ENCODE peak calls at places on chromosomes 12 and 14, in six cellular contexts. P, L, G, B, X and A are unnamed samples.
A peak's percentile ranks its signal among the peaks of the same experiment; 100 is the strongest.

GRCh38 chr14:68695326-68695768 is 97.5 kb downstream of the ZFP36L1 start:
- DNase-seq in P (no peak), L (peak; percentile 92), G (no peak), B (no peak), X (no peak), A (peak; percentile 43)

GRCh38 chr14:33512201-33512600 is 438.7 kb downstream of the EGLN3 start:
- DNase-seq in P (no peak), L (no peak), G (no peak), B (no peak), X (no peak), A (no peak)

GRCh38 chr14:99522457-99522891 is 41.3 kb downstream of the CCNK start:
- DNase-seq in P (no peak), L (peak; percentile 68), G (no peak), B (no peak), X (no peak), A (no peak)

GRCh38 chr14:25231006-25231405 is 181.1 kb upstream of the STXBP6 start:
- DNase-seq in P (no peak), L (no peak), G (no peak), B (no peak), X (no peak), A (no peak)

GRCh38 chr14:92551066-92551841 is 37.7 kb downstream of the RIN3 start:
- DNase-seq in P (no peak), L (no peak), G (no peak), B (no peak), X (no peak), A (no peak)

GRCh38 chr12:114166360-114166759 is 200.2 kb upstream of the RBM19 start:
- DNase-seq in P (peak; percentile 23), L (peak; percentile 16), G (no peak), B (no peak), X (peak; percentile 29), A (no peak)

GRCh38 chr12:95321516-95322246 is 104.1 kb downstream of the VEZT start:
- DNase-seq in P (no peak), L (no peak), G (no peak), B (no peak), X (no peak), A (no peak)

GRCh38 chr12:26017484-26018211 is 59.2 kb downstream of the RASSF8 start:
- DNase-seq in P (peak; percentile 52), L (no peak), G (peak; percentile 52), B (no peak), X (no peak), A (no peak)

GRCh38 chr12:47808574-47809380 is 10.9 kb downstream of the HDAC7 start:
- DNase-seq in P (no peak), L (no peak), G (no peak), B (peak; percentile 38), X (no peak), A (no peak)

GRCh38 chr14:20413785-20414117 is 450 bp upstream of the TEP1 start:
- DNase-seq in P (peak; percentile 53), L (no peak), G (no peak), B (peak; percentile 21), X (peak; percentile 25), A (no peak)

GRCh38 chr14:96091149-96091693 is 52.1 kb downstream of the C14orf132 start:
- DNase-seq in P (no peak), L (peak; percentile 7), G (no peak), B (no peak), X (no peak), A (no peak)
- H3K4me3 ChIP-seq in P (no peak overlapping the region), L (no peak overlapping the region), G (no peak overlapping the region), B (no peak overlapping the region), X (no peak overlapping the region), A (no peak overlapping the region)

GRCh38 chr14:61929651-61930050 is 167.4 kb downstream of the SNAPC1 start:
- DNase-seq in P (no peak), L (no peak), G (no peak), B (no peak), X (no peak), A (no peak)
- H3K4me1 ChIP-seq in P (no peaks in the 10 kb centered on the region), L (no peaks in the 10 kb centered on the region), G (peaks cover 43% of the 10 kb centered on the region), B (no peaks in the 10 kb centered on the region), X (no peaks in the 10 kb centered on the region), A (no peaks in the 10 kb centered on the region)

GRCh38 chr12:3752741-3753486 is at the start of gene CRACR2A:
- DNase-seq in P (peak; percentile 80), L (peak; percentile 42), G (peak; percentile 84), B (peak; percentile 84), X (peak; percentile 65), A (peak; percentile 38)

GRCh38 chr12:3752096-3752709 is 706 bp downstream of the CRACR2A start:
- DNase-seq in P (peak; percentile 61), L (no peak), G (peak; percentile 69), B (peak; percentile 63), X (peak; percentile 47), A (no peak)

GRCh38 chr12:3751151-3752095 is 1.5 kb downstream of the CRACR2A start:
- DNase-seq in P (no peak), L (no peak), G (no peak), B (no peak), X (no peak), A (no peak)

GRCh38 chr12:3755898-3756297 is 3.0 kb upstream of the CRACR2A start:
- DNase-seq in P (no peak), L (no peak), G (no peak), B (no peak), X (no peak), A (peak; percentile 7)

GRCh38 chr12:3753549-3754284 is 808 bp upstream of the CRACR2A start:
- DNase-seq in P (peak; percentile 49), L (peak; percentile 29), G (no peak), B (no peak), X (peak; percentile 32), A (peak; percentile 40)
- H3K4me3 ChIP-seq in P (no peak overlapping the region), L (peak overlapping the region; percentile 41), G (peak overlapping the region; percentile 67), B (peak overlapping the region; percentile 50), X (peak overlapping the region; percentile 59), A (peak overlapping the region; percentile 49)

DNA sequence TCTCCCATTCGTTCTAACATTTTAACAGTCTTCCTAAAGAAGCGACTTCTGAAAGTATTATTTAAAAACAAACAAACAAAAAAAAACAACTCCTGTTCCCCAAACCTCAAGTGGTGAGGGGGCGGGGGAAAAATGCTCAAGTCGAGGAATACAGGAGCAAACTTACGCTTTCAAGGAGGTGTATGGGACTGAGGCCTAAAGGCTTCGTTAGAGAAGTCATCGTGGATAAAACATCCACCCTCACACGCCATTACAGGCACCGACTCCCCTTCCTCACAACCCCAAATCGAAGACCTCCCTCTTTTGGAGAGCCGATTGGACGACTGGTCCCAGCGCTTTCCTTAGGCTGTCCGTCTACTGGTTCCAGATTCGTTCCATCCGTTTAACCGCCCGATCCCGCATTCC is 693 bp downstream of the CBX5 start:
- DNase-seq in P (no peak), L (no peak), G (no peak), B (no peak), X (no peak), A (no peak)
- H3K4me1 ChIP-seq in P (peaks cover 45% of the 10 kb centered on the region), L (peaks cover 23% of the 10 kb centered on the region), G (peaks cover 30% of the 10 kb centered on the region), B (peaks cover 43% of the 10 kb centered on the region), X (peaks cover 7% of the 10 kb centered on the region), A (peaks cover 49% of the 10 kb centered on the region)

GRCh38 chr12:53234236-53234635 is 2.2 kb upstream of the RARG start:
- DNase-seq in P (peak; percentile 59), L (no peak), G (no peak), B (peak; percentile 43), X (no peak), A (no peak)
- H3K4me3 ChIP-seq in P (no peak overlapping the region), L (no peak overlapping the region), G (no peak overlapping the region), B (no peak overlapping the region), X (no peak overlapping the region), A (no peak overlapping the region)

GRCh38 chr14:91123201-91123600 is 9.3 kb downstream of the DGLUCY start:
- DNase-seq in P (no peak), L (no peak), G (no peak), B (no peak), X (no peak), A (no peak)
- H3K4me1 ChIP-seq in P (peaks cover 34% of the 10 kb centered on the region), L (no peaks in the 10 kb centered on the region), G (peaks cover 7% of the 10 kb centered on the region), B (no peaks in the 10 kb centered on the region), X (no peaks in the 10 kb centered on the region), A (peaks cover 65% of the 10 kb centered on the region)

GRCh38 chr14:50062438-50063039 is 53.8 kb downstream of the VCPKMT start:
- DNase-seq in P (peak; percentile 71), L (peak; percentile 59), G (peak; percentile 85), B (peak; percentile 64), X (no peak), A (no peak)

GRCh38 chr14:50061664-50062437 is 54.5 kb downstream of the VCPKMT start:
- DNase-seq in P (peak; percentile 71), L (no peak), G (peak; percentile 62), B (peak; percentile 79), X (no peak), A (no peak)

GRCh38 chr14:50067723-50068495 is 48.5 kb downstream of the VCPKMT start:
- DNase-seq in P (peak; percentile 50), L (no peak), G (no peak), B (peak; percentile 48), X (no peak), A (no peak)

GRCh38 chr14:50063876-50064420 is 52.4 kb downstream of the VCPKMT start:
- DNase-seq in P (peak; percentile 7), L (no peak), G (no peak), B (no peak), X (no peak), A (no peak)

GRCh38 chr14:50064993-50065392 is 51.4 kb downstream of the VCPKMT start:
- DNase-seq in P (peak; percentile 74), L (no peak), G (no peak), B (peak; percentile 68), X (peak; percentile 38), A (peak; percentile 38)
- H3K4me3 ChIP-seq in P (no peak overlapping the region), L (no peak overlapping the region), G (no peak overlapping the region), B (no peak overlapping the region), X (no peak overlapping the region), A (no peak overlapping the region)

GRCh38 chr12:106342397-106343212 is 14.9 kb upstream of the POLR3B start:
- DNase-seq in P (peak; percentile 70), L (peak; percentile 86), G (no peak), B (peak; percentile 54), X (peak; percentile 71), A (peak; percentile 88)

GRCh38 chr12:106343213-106343509 is 14.4 kb upstream of the POLR3B start:
- DNase-seq in P (no peak), L (no peak), G (no peak), B (no peak), X (no peak), A (no peak)

GRCh38 chr12:106345739-106346138 is 11.8 kb upstream of the POLR3B start:
- DNase-seq in P (peak; percentile 45), L (no peak), G (peak; percentile 72), B (no peak), X (peak; percentile 32), A (peak; percentile 69)

GRCh38 chr12:106341086-106341879 is 16.3 kb upstream of the POLR3B start:
- DNase-seq in P (no peak), L (no peak), G (no peak), B (no peak), X (no peak), A (no peak)
- H3K4me1 ChIP-seq in P (peaks cover 15% of the 10 kb centered on the region), L (no peaks in the 10 kb centered on the region), G (no peaks in the 10 kb centered on the region), B (peaks cover 9% of the 10 kb centered on the region), X (peaks cover 10% of the 10 kb centered on the region), A (peaks cover 66% of the 10 kb centered on the region)

GRCh38 chr12:79688376-79689040 is 2.3 kb downstream of the PAWR start:
- DNase-seq in P (no peak), L (no peak), G (no peak), B (no peak), X (no peak), A (no peak)
- H3K4me3 ChIP-seq in P (no peak overlapping the region), L (peak overlapping the region; percentile 87), G (peak overlapping the region; percentile 98), B (peak overlapping the region; percentile 88), X (peak overlapping the region; percentile 73), A (peak overlapping the region; percentile 55)